ENCODE peak calls at places on chromosomes 5 and 9, in four cellular contexts. Y is GM04503; G is stimulated activated CD4-positive, alpha-beta T cell treated with anti-CD3 and anti-CD28 coated beads, Interleukin-2, amount 100 ng/mL, for 48 hours; C is NCI-H1048. X is an unnamed sample.

GRCh38 chr9:101027246-101027645 is 1.3 kb upstream of the PLPPR1 start:
- DNase-seq in Y (no peak), G (no peak), C (no peak), X (no peak)

GRCh38 chr5:84382363-84383295 is 2.1 kb downstream of the EDIL3 start:
- DNase-seq in Y (no peak), G (no peak), C (no peak), X (no peak)

GRCh38 chr5:163696270-163696887 is 191.0 kb downstream of the MAT2B start:
- DNase-seq in Y (peak; percentile 3), G (no peak), C (peak; percentile 34), X (peak; percentile 21)

GRCh38 chr5:181052928-181053759 is 13.1 kb downstream of the BTNL9 start:
- DNase-seq in Y (no peak), G (no peak), C (no peak), X (no peak)

GRCh38 chr5:112975721-112976431 is 722 bp upstream of the DCP2 start:
- DNase-seq in Y (no peak), G (no peak), C (no peak), X (no peak)

GRCh38 chr5:150218693-150219035 is 28.8 kb downstream of the SLC6A7 start:
- DNase-seq in Y (no peak), G (no peak), C (no peak), X (no peak)

GRCh38 chr5:103849934-103850333 is 287.3 kb upstream of the NUDT12 start:
- DNase-seq in Y (peak; percentile 82), G (no peak), C (no peak), X (peak; percentile 86)

GRCh38 chr9:33263936-33264472 is 504 bp downstream of the BAG1 start:
- DNase-seq in Y (no peak), G (no peak), C (no peak), X (no peak)

GRCh38 chr9:108983885-108984284 is 29.4 kb downstream of the CTNNAL1 start:
- DNase-seq in Y (no peak), G (no peak), C (no peak), X (no peak)

X was measured in AG04449.